ENCODE peak calls at places on chromosomes 6 and 20, in six cellular contexts. One of them, this sample, is unnamed.

GRCh38 chr6:158819977-158820632 is 937 bp upstream of the EZR start:
- DNase-seq in T-helper 17 cell: no peak
- DNase-seq in GM12865: no peak
- DNase-seq in activated CD4-positive, alpha-beta T cell treated with anti-CD3 and anti-CD28 coated beads, Interleukin-2, amount 50 U/mL, for 24 hours: no peak
- DNase-seq in cerebellar cortex: no peak
- DNase-seq in CD4-positive, CD25-positive, alpha-beta regulatory T cell: no peak
- DNase-seq in this sample: no peak

GRCh38 chr6:169859401-169859977 is 108.1 kb downstream of the ERMARD start:
- DNase-seq in T-helper 17 cell: no peak
- DNase-seq in GM12865: no peak
- DNase-seq in activated CD4-positive, alpha-beta T cell treated with anti-CD3 and anti-CD28 coated beads, Interleukin-2, amount 50 U/mL, for 24 hours: no peak
- DNase-seq in cerebellar cortex: no peak
- DNase-seq in CD4-positive, CD25-positive, alpha-beta regulatory T cell: no peak
- DNase-seq in this sample: no peak

GRCh38 chr6:24980507-24981384 is 45.0 kb upstream of the RIPOR2 start:
- DNase-seq in T-helper 17 cell: no peak
- DNase-seq in GM12865: no peak
- DNase-seq in activated CD4-positive, alpha-beta T cell treated with anti-CD3 and anti-CD28 coated beads, Interleukin-2, amount 50 U/mL, for 24 hours: no peak
- DNase-seq in cerebellar cortex: no peak
- DNase-seq in CD4-positive, CD25-positive, alpha-beta regulatory T cell: no peak
- DNase-seq in this sample: no peak

GRCh38 chr6:24910850-24911712 is 24.7 kb downstream of the RIPOR2 start:
- DNase-seq in T-helper 17 cell: peak; percentile 41
- DNase-seq in GM12865: peak; percentile 49
- DNase-seq in activated CD4-positive, alpha-beta T cell treated with anti-CD3 and anti-CD28 coated beads, Interleukin-2, amount 50 U/mL, for 24 hours: no peak
- DNase-seq in cerebellar cortex: no peak
- DNase-seq in CD4-positive, CD25-positive, alpha-beta regulatory T cell: peak; percentile 43
- DNase-seq in this sample: no peak

GRCh38 chr20:32535953-32536823 is 48.9 kb downstream of the NOL4L start:
- DNase-seq in T-helper 17 cell: peak; percentile 86
- DNase-seq in GM12865: peak; percentile 80
- DNase-seq in activated CD4-positive, alpha-beta T cell treated with anti-CD3 and anti-CD28 coated beads, Interleukin-2, amount 50 U/mL, for 24 hours: no peak
- DNase-seq in cerebellar cortex: peak; percentile 82
- DNase-seq in CD4-positive, CD25-positive, alpha-beta regulatory T cell: peak; percentile 87
- DNase-seq in this sample: peak; percentile 86

GRCh38 chr20:13008761-13009681 is at the start of gene SPTLC3:
- DNase-seq in T-helper 17 cell: no peak
- DNase-seq in GM12865: no peak
- DNase-seq in activated CD4-positive, alpha-beta T cell treated with anti-CD3 and anti-CD28 coated beads, Interleukin-2, amount 50 U/mL, for 24 hours: no peak
- DNase-seq in cerebellar cortex: no peak
- DNase-seq in CD4-positive, CD25-positive, alpha-beta regulatory T cell: no peak
- DNase-seq in this sample: no peak

GRCh38 chr6:40194771-40195170 is 260.5 kb upstream of the MOCS1 start:
- DNase-seq in T-helper 17 cell: no peak
- DNase-seq in GM12865: no peak
- DNase-seq in activated CD4-positive, alpha-beta T cell treated with anti-CD3 and anti-CD28 coated beads, Interleukin-2, amount 50 U/mL, for 24 hours: no peak
- DNase-seq in cerebellar cortex: no peak
- DNase-seq in CD4-positive, CD25-positive, alpha-beta regulatory T cell: no peak
- DNase-seq in this sample: no peak

GRCh38 chr6:52183131-52183530 is 3.0 kb upstream of the IL17A start:
- DNase-seq in T-helper 17 cell: no peak
- DNase-seq in GM12865: no peak
- DNase-seq in activated CD4-positive, alpha-beta T cell treated with anti-CD3 and anti-CD28 coated beads, Interleukin-2, amount 50 U/mL, for 24 hours: no peak
- DNase-seq in cerebellar cortex: no peak
- DNase-seq in CD4-positive, CD25-positive, alpha-beta regulatory T cell: no peak
- DNase-seq in this sample: no peak

GRCh38 chr6:46329568-46329967 is 158.8 kb upstream of the ENPP5 start:
- DNase-seq in T-helper 17 cell: no peak
- DNase-seq in GM12865: no peak
- DNase-seq in activated CD4-positive, alpha-beta T cell treated with anti-CD3 and anti-CD28 coated beads, Interleukin-2, amount 50 U/mL, for 24 hours: no peak
- DNase-seq in cerebellar cortex: no peak
- DNase-seq in CD4-positive, CD25-positive, alpha-beta regulatory T cell: no peak
- DNase-seq in this sample: no peak

GRCh38 chr6:109456710-109457595 is 1.4 kb upstream of the MICAL1 start:
- DNase-seq in T-helper 17 cell: no peak
- DNase-seq in GM12865: no peak
- DNase-seq in activated CD4-positive, alpha-beta T cell treated with anti-CD3 and anti-CD28 coated beads, Interleukin-2, amount 50 U/mL, for 24 hours: no peak
- DNase-seq in cerebellar cortex: peak; percentile 92
- DNase-seq in CD4-positive, CD25-positive, alpha-beta regulatory T cell: no peak
- DNase-seq in this sample: peak; percentile 93

GRCh38 chr6:147651249-147652063 is 143.0 kb downstream of the SAMD5 start:
- DNase-seq in T-helper 17 cell: no peak
- DNase-seq in GM12865: no peak
- DNase-seq in activated CD4-positive, alpha-beta T cell treated with anti-CD3 and anti-CD28 coated beads, Interleukin-2, amount 50 U/mL, for 24 hours: no peak
- DNase-seq in cerebellar cortex: peak; percentile 9
- DNase-seq in CD4-positive, CD25-positive, alpha-beta regulatory T cell: no peak
- DNase-seq in this sample: peak; percentile 19

GRCh38 chr6:165616116-165616515 is 46.9 kb downstream of the PDE10A start:
- DNase-seq in T-helper 17 cell: no peak
- DNase-seq in GM12865: no peak
- DNase-seq in activated CD4-positive, alpha-beta T cell treated with anti-CD3 and anti-CD28 coated beads, Interleukin-2, amount 50 U/mL, for 24 hours: no peak
- DNase-seq in cerebellar cortex: no peak
- DNase-seq in CD4-positive, CD25-positive, alpha-beta regulatory T cell: no peak
- DNase-seq in this sample: no peak

GRCh38 chr6:2542101-2542857 is 208.4 kb downstream of the MYLK4 start:
- DNase-seq in T-helper 17 cell: no peak
- DNase-seq in GM12865: no peak
- DNase-seq in activated CD4-positive, alpha-beta T cell treated with anti-CD3 and anti-CD28 coated beads, Interleukin-2, amount 50 U/mL, for 24 hours: no peak
- DNase-seq in cerebellar cortex: no peak
- DNase-seq in CD4-positive, CD25-positive, alpha-beta regulatory T cell: no peak
- DNase-seq in this sample: no peak

GRCh38 chr6:158437571-158437970 is 122.3 kb upstream of the TMEM181 start:
- DNase-seq in T-helper 17 cell: no peak
- DNase-seq in GM12865: no peak
- DNase-seq in activated CD4-positive, alpha-beta T cell treated with anti-CD3 and anti-CD28 coated beads, Interleukin-2, amount 50 U/mL, for 24 hours: no peak
- DNase-seq in cerebellar cortex: no peak
- DNase-seq in CD4-positive, CD25-positive, alpha-beta regulatory T cell: no peak
- DNase-seq in this sample: no peak

GRCh38 chr20:15642676-15643075 is 930.6 kb downstream of the KIF16B start:
- DNase-seq in T-helper 17 cell: no peak
- DNase-seq in GM12865: no peak
- DNase-seq in activated CD4-positive, alpha-beta T cell treated with anti-CD3 and anti-CD28 coated beads, Interleukin-2, amount 50 U/mL, for 24 hours: no peak
- DNase-seq in cerebellar cortex: no peak
- DNase-seq in CD4-positive, CD25-positive, alpha-beta regulatory T cell: no peak
- DNase-seq in this sample: no peak

GRCh38 chr6:141685416-141685815 is 447.3 kb upstream of the GJE1 start:
- DNase-seq in T-helper 17 cell: no peak
- DNase-seq in GM12865: no peak
- DNase-seq in activated CD4-positive, alpha-beta T cell treated with anti-CD3 and anti-CD28 coated beads, Interleukin-2, amount 50 U/mL, for 24 hours: no peak
- DNase-seq in cerebellar cortex: no peak
- DNase-seq in CD4-positive, CD25-positive, alpha-beta regulatory T cell: no peak
- DNase-seq in this sample: no peak

GRCh38 chr6:36099872-36100483 is 30.3 kb upstream of the MAPK13 start:
- DNase-seq in T-helper 17 cell: no peak
- DNase-seq in GM12865: no peak
- DNase-seq in activated CD4-positive, alpha-beta T cell treated with anti-CD3 and anti-CD28 coated beads, Interleukin-2, amount 50 U/mL, for 24 hours: peak; percentile 27
- DNase-seq in cerebellar cortex: no peak
- DNase-seq in CD4-positive, CD25-positive, alpha-beta regulatory T cell: peak; percentile 68
- DNase-seq in this sample: peak; percentile 32

GRCh38 chr6:3885262-3886036 is 36.3 kb downstream of the FAM50B start:
- DNase-seq in T-helper 17 cell: no peak
- DNase-seq in GM12865: peak; percentile 7
- DNase-seq in activated CD4-positive, alpha-beta T cell treated with anti-CD3 and anti-CD28 coated beads, Interleukin-2, amount 50 U/mL, for 24 hours: no peak
- DNase-seq in cerebellar cortex: no peak
- DNase-seq in CD4-positive, CD25-positive, alpha-beta regulatory T cell: no peak
- DNase-seq in this sample: no peak

GRCh38 chr20:60228255-60228654 is 270.0 kb downstream of the CDH26 start:
- DNase-seq in T-helper 17 cell: no peak
- DNase-seq in GM12865: peak; percentile 13
- DNase-seq in activated CD4-positive, alpha-beta T cell treated with anti-CD3 and anti-CD28 coated beads, Interleukin-2, amount 50 U/mL, for 24 hours: no peak
- DNase-seq in cerebellar cortex: no peak
- DNase-seq in CD4-positive, CD25-positive, alpha-beta regulatory T cell: no peak
- DNase-seq in this sample: no peak

GRCh38 chr6:26183581-26184408 is 96.6 kb downstream of the HFE start:
- DNase-seq in T-helper 17 cell: peak; percentile 31
- DNase-seq in GM12865: peak; percentile 82
- DNase-seq in activated CD4-positive, alpha-beta T cell treated with anti-CD3 and anti-CD28 coated beads, Interleukin-2, amount 50 U/mL, for 24 hours: no peak
- DNase-seq in cerebellar cortex: peak; percentile 94
- DNase-seq in CD4-positive, CD25-positive, alpha-beta regulatory T cell: peak; percentile 85
- DNase-seq in this sample: peak; percentile 94

GRCh38 chr6:142912125-142912524 is 32.9 kb downstream of the HIVEP2 start:
- DNase-seq in T-helper 17 cell: no peak
- DNase-seq in GM12865: no peak
- DNase-seq in activated CD4-positive, alpha-beta T cell treated with anti-CD3 and anti-CD28 coated beads, Interleukin-2, amount 50 U/mL, for 24 hours: no peak
- DNase-seq in cerebellar cortex: no peak
- DNase-seq in CD4-positive, CD25-positive, alpha-beta regulatory T cell: no peak
- DNase-seq in this sample: no peak

GRCh38 chr6:17927705-17928104 is 59.7 kb downstream of the KIF13A start:
- DNase-seq in T-helper 17 cell: no peak
- DNase-seq in GM12865: no peak
- DNase-seq in activated CD4-positive, alpha-beta T cell treated with anti-CD3 and anti-CD28 coated beads, Interleukin-2, amount 50 U/mL, for 24 hours: no peak
- DNase-seq in cerebellar cortex: no peak
- DNase-seq in CD4-positive, CD25-positive, alpha-beta regulatory T cell: no peak
- DNase-seq in this sample: no peak

GRCh38 chr6:39362487-39362865 is 40.0 kb upstream of the KCNK16 start:
- DNase-seq in T-helper 17 cell: no peak
- DNase-seq in GM12865: no peak
- DNase-seq in activated CD4-positive, alpha-beta T cell treated with anti-CD3 and anti-CD28 coated beads, Interleukin-2, amount 50 U/mL, for 24 hours: no peak
- DNase-seq in cerebellar cortex: peak; percentile 8
- DNase-seq in CD4-positive, CD25-positive, alpha-beta regulatory T cell: no peak
- DNase-seq in this sample: peak; percentile 14

GRCh38 chr6:121873595-121873994 is 438.1 kb downstream of the GJA1 start:
- DNase-seq in T-helper 17 cell: no peak
- DNase-seq in GM12865: no peak
- DNase-seq in activated CD4-positive, alpha-beta T cell treated with anti-CD3 and anti-CD28 coated beads, Interleukin-2, amount 50 U/mL, for 24 hours: no peak
- DNase-seq in cerebellar cortex: no peak
- DNase-seq in CD4-positive, CD25-positive, alpha-beta regulatory T cell: no peak
- DNase-seq in this sample: no peak

GRCh38 chr6:44020148-44020547 is 107.1 kb downstream of the MRPL14 start:
- DNase-seq in T-helper 17 cell: no peak
- DNase-seq in GM12865: no peak
- DNase-seq in activated CD4-positive, alpha-beta T cell treated with anti-CD3 and anti-CD28 coated beads, Interleukin-2, amount 50 U/mL, for 24 hours: no peak
- DNase-seq in cerebellar cortex: no peak
- DNase-seq in CD4-positive, CD25-positive, alpha-beta regulatory T cell: no peak
- DNase-seq in this sample: no peak

GRCh38 chr6:42978487-42978792 is 541 bp downstream of the PEX6 start:
- DNase-seq in T-helper 17 cell: no peak
- DNase-seq in GM12865: peak; percentile 21
- DNase-seq in activated CD4-positive, alpha-beta T cell treated with anti-CD3 and anti-CD28 coated beads, Interleukin-2, amount 50 U/mL, for 24 hours: no peak
- DNase-seq in cerebellar cortex: no peak
- DNase-seq in CD4-positive, CD25-positive, alpha-beta regulatory T cell: no peak
- DNase-seq in this sample: peak; percentile 19